ENCODE peak calls at places on chromosomes 12 and 14, in ten cellular contexts. H is iPS DF 6.9; C is brain microvascular endothelial cell; M is stomach; U is heart left ventricle; S is CD4-positive, alpha-beta T cell; X is IMR-90; N is AG04450; K is caudate nucleus; E is neural progenitor cell. B is an unnamed sample.

GRCh38 chr12:108091351-108091750 is 37.7 kb upstream of the WSCD2 start:
- DNase-seq in U (no peak), C (no peak), N (no peak), K (no peak), E (no peak), H (no peak), X (no peak), M (no peak), S (no peak), B (no peak)

GRCh38 chr12:94815958-94816357 is 165.6 kb upstream of the TMCC3 start:
- DNase-seq in E (peak; percentile 90), S (no peak), N (no peak), X (no peak), C (no peak), K (no peak), U (no peak), M (no peak), H (peak; percentile 82), B (no peak)

GRCh38 chr14:69842671-69843407 is 36.4 kb upstream of the SMOC1 start:
- DNase-seq in H (no peak), U (no peak), N (no peak), M (no peak), E (peak; percentile 93), K (no peak), C (no peak), S (no peak), X (no peak), B (no peak)

GRCh38 chr14:63614964-63615363 is 26.7 kb downstream of the WDR89 start:
- DNase-seq in N (no peak), C (peak; percentile 41), K (no peak), M (no peak), H (no peak), S (no peak), X (peak; percentile 67), E (no peak), U (no peak), B (no peak)

GRCh38 chr12:53235742-53236442 is 3.9 kb upstream of the RARG start:
- DNase-seq in X (no peak), U (no peak), K (no peak), H (no peak), M (no peak), S (no peak), C (no peak), N (no peak), E (no peak), B (peak; percentile 9)

GRCh38 chr14:95424533-95424932 is 91.9 kb downstream of the SYNE3 start:
- DNase-seq in N (no peak), S (no peak), X (peak; percentile 23), K (no peak), C (no peak), E (no peak), H (no peak), U (no peak), M (no peak), B (no peak)

GRCh38 chr12:121801601-121802484 is 2.0 kb upstream of the SETD1B start:
- DNase-seq in E (peak; percentile 58), M (no peak), K (peak; percentile 48), U (peak; percentile 25), S (peak; percentile 56), C (no peak), N (no peak), X (peak; percentile 45), H (no peak), B (peak; percentile 21)

GRCh38 chr12:78951746-78952532 is 87.4 kb downstream of the SYT1 start:
- DNase-seq in U (no peak), H (no peak), E (peak; percentile 18), C (no peak), M (no peak), K (no peak), N (no peak), S (no peak), X (no peak), B (no peak)

GRCh38 chr12:52132754-52133161 is 53.3 kb downstream of the SMIM41 start:
- DNase-seq in X (no peak), K (peak; percentile 14), C (no peak), N (no peak), E (no peak), S (no peak), U (peak; percentile 1), M (no peak), H (no peak), B (no peak)

GRCh38 chr12:52126605-52127578 is 47.4 kb downstream of the SMIM41 start:
- DNase-seq in H (no peak), K (no peak), N (no peak), X (peak; percentile 39), E (no peak), C (peak; percentile 24), M (peak; percentile 55), U (no peak), S (no peak), B (no peak)

GRCh38 chr12:52126050-52126604 is 46.6 kb downstream of the SMIM41 start:
- DNase-seq in H (no peak), U (no peak), M (no peak), E (no peak), S (no peak), N (no peak), X (no peak), K (no peak), C (no peak), B (no peak)

GRCh38 chr12:52127683-52128450 is 48.4 kb downstream of the SMIM41 start:
- DNase-seq in E (no peak), M (no peak), K (no peak), U (no peak), N (no peak), C (no peak), H (no peak), S (no peak), X (no peak), B (peak; percentile 8)

GRCh38 chr12:52130695-52131094 is 51.2 kb downstream of the SMIM41 start:
- DNase-seq in N (no peak), H (no peak), X (no peak), U (no peak), C (no peak), E (no peak), K (no peak), M (no peak), S (no peak), B (no peak)
- H3K27ac ChIP-seq in N (no peak overlapping the region), H (no peak overlapping the region), X (no peak overlapping the region), U (no peak overlapping the region), C (no peak overlapping the region), E (no peak overlapping the region), K (no peak overlapping the region), M (no peak overlapping the region), S (no peak overlapping the region), B (no peak overlapping the region)

DNA sequence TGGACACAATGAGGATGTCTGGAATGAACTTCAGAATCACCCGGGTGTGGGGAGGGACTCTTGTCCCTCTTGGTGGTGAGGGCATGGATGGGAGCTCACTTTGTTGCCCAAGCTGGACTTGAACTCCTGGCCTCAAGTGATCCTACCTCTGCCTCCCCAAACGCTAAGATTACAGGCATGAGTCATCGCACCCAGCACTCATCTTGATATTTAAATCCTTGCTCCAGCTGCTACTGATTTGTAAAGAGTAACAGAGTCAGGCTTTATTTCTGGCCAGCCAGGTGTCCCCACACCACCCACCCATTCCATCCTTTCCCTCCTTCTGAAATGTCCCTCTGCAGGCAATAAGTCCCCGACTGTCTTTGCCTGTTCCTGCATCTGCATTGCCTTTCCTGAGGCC is 4.9 kb downstream of the DDX54 start:
- DNase-seq in C (no peak), E (no peak), N (no peak), X (peak; percentile 15), M (no peak), S (no peak), K (no peak), U (no peak), H (no peak), B (no peak)
- H3K27ac ChIP-seq in C (no peak overlapping the region), E (no peak overlapping the region), N (no peak overlapping the region), X (no peak overlapping the region), M (no peak overlapping the region), S (no peak overlapping the region), K (no peak overlapping the region), U (no peak overlapping the region), H (no peak overlapping the region), B (no peak overlapping the region)

GRCh38 chr12:77347009-77347408 is 281.6 kb upstream of the E2F7 start:
- DNase-seq in C (no peak), N (no peak), U (no peak), M (no peak), H (no peak), K (no peak), X (no peak), S (no peak), E (no peak), B (no peak)
- H3K27ac ChIP-seq in C (no peak overlapping the region), N (no peak overlapping the region), U (no peak overlapping the region), M (no peak overlapping the region), H (no peak overlapping the region), K (no peak overlapping the region), X (no peak overlapping the region), S (no peak overlapping the region), E (no peak overlapping the region), B (no peak overlapping the region)

GRCh38 chr12:615620-616019 is 47.6 kb downstream of the NINJ2 start:
- DNase-seq in M (no peak), X (no peak), E (no peak), C (no peak), S (no peak), U (no peak), H (no peak), K (no peak), N (no peak), B (no peak)

GRCh38 chr12:617304-617915 is 45.8 kb downstream of the NINJ2 start:
- DNase-seq in E (no peak), H (no peak), S (no peak), N (no peak), M (peak; percentile 42), U (peak; percentile 73), X (peak; percentile 18), C (no peak), K (peak; percentile 24), B (no peak)

GRCh38 chr12:622420-622819 is 40.8 kb downstream of the NINJ2 start:
- DNase-seq in U (no peak), N (no peak), K (no peak), E (no peak), C (no peak), H (no peak), M (no peak), S (no peak), X (no peak), B (no peak)

GRCh38 chr12:618626-619025 is 44.6 kb downstream of the NINJ2 start:
- DNase-seq in K (no peak), E (no peak), M (no peak), N (no peak), S (no peak), C (no peak), X (no peak), U (no peak), H (no peak), B (no peak)

GRCh38 chr12:619346-619745 is 43.9 kb downstream of the NINJ2 start:
- DNase-seq in U (no peak), X (no peak), N (no peak), S (no peak), K (no peak), E (no peak), C (no peak), H (no peak), M (no peak), B (no peak)
- H3K27ac ChIP-seq in U (peak overlapping the region; percentile 56), X (no peak overlapping the region), N (no peak overlapping the region), S (no peak overlapping the region), K (no peak overlapping the region), E (no peak overlapping the region), C (no peak overlapping the region), H (no peak overlapping the region), M (no peak overlapping the region), B (no peak overlapping the region)

B was measured in pancreas.